ENCODE peak calls at places on chromosomes 7 and 10, in four cellular contexts. One of them, this sample, is unnamed.

GRCh38 chr7:35015346-35015859 is 21.9 kb downstream of the DPY19L1 start:
- DNase-seq in HepG2: no peak
- DNase-seq in heart right ventricle: no peak
- DNase-seq in ovary: no peak
- DNase-seq in this sample: no peak

GRCh38 chr10:43214071-43214955 is 52.6 kb downstream of the RASGEF1A start:
- DNase-seq in ovary: no peak
- DNase-seq in HepG2: no peak
- DNase-seq in heart right ventricle: no peak
- DNase-seq in this sample: peak; percentile 23

GRCh38 chr7:115721293-115721920 is 309.2 kb downstream of the TFEC start:
- DNase-seq in heart right ventricle: no peak
- DNase-seq in HepG2: no peak
- DNase-seq in ovary: no peak
- DNase-seq in this sample: no peak

GRCh38 chr10:75976681-75977080 is 545.3 kb downstream of the LRMDA start:
- DNase-seq in HepG2: no peak
- DNase-seq in heart right ventricle: no peak
- DNase-seq in ovary: no peak
- DNase-seq in this sample: no peak

GRCh38 chr10:118763202-118763988 is 8.6 kb upstream of the CACUL1 start:
- DNase-seq in HepG2: no peak
- DNase-seq in ovary: no peak
- DNase-seq in heart right ventricle: no peak
- DNase-seq in this sample: no peak

GRCh38 chr7:76037310-76037709 is 10.5 kb downstream of the STYXL1 start:
- DNase-seq in HepG2: no peak
- DNase-seq in heart right ventricle: no peak
- DNase-seq in ovary: no peak
- DNase-seq in this sample: peak; percentile 43

GRCh38 chr7:1986366-1987083 is 246.2 kb downstream of the MAD1L1 start:
- DNase-seq in ovary: no peak
- DNase-seq in heart right ventricle: peak; percentile 8
- DNase-seq in HepG2: no peak
- DNase-seq in this sample: no peak

GRCh38 chr10:71493741-71494140 is 97.0 kb downstream of the CDH23 start:
- DNase-seq in ovary: no peak
- DNase-seq in HepG2: no peak
- DNase-seq in heart right ventricle: no peak
- DNase-seq in this sample: no peak

GRCh38 chr7:32092346-32092745 is 22.1 kb upstream of the PDE1C start:
- DNase-seq in heart right ventricle: no peak
- DNase-seq in HepG2: no peak
- DNase-seq in ovary: no peak
- DNase-seq in this sample: peak; percentile 58

GRCh38 chr7:92910976-92911375 is 74.6 kb upstream of the CDK6 start:
- DNase-seq in heart right ventricle: no peak
- DNase-seq in HepG2: no peak
- DNase-seq in ovary: no peak
- DNase-seq in this sample: no peak

GRCh38 chr10:11757452-11757819 is 15.3 kb downstream of the ECHDC3 start:
- DNase-seq in ovary: peak; percentile 72
- DNase-seq in heart right ventricle: peak; percentile 25
- DNase-seq in HepG2: peak; percentile 93
- DNase-seq in this sample: peak; percentile 91

GRCh38 chr10:5692476-5693358 is 8.1 kb downstream of the TASOR2 start:
- DNase-seq in heart right ventricle: peak; percentile 40
- DNase-seq in ovary: peak; percentile 78
- DNase-seq in HepG2: peak; percentile 82
- DNase-seq in this sample: peak; percentile 87

GRCh38 chr7:5296627-5297226 is 14.0 kb downstream of the SLC29A4 start:
- DNase-seq in HepG2: no peak
- DNase-seq in heart right ventricle: no peak
- DNase-seq in ovary: no peak
- DNase-seq in this sample: peak; percentile 67

GRCh38 chr10:18879284-18879683 is 169.3 kb upstream of the MALRD1 start:
- DNase-seq in ovary: no peak
- DNase-seq in heart right ventricle: no peak
- DNase-seq in HepG2: peak; percentile 2
- DNase-seq in this sample: no peak

GRCh38 chr7:96648784-96649183 is 60.9 kb downstream of the SEM1 start:
- DNase-seq in ovary: no peak
- DNase-seq in heart right ventricle: no peak
- DNase-seq in HepG2: no peak
- DNase-seq in this sample: no peak

GRCh38 chr7:98394377-98394836 is 6.5 kb downstream of the BAIAP2L1 start:
- DNase-seq in ovary: no peak
- DNase-seq in heart right ventricle: no peak
- DNase-seq in HepG2: no peak
- DNase-seq in this sample: no peak

DNA sequence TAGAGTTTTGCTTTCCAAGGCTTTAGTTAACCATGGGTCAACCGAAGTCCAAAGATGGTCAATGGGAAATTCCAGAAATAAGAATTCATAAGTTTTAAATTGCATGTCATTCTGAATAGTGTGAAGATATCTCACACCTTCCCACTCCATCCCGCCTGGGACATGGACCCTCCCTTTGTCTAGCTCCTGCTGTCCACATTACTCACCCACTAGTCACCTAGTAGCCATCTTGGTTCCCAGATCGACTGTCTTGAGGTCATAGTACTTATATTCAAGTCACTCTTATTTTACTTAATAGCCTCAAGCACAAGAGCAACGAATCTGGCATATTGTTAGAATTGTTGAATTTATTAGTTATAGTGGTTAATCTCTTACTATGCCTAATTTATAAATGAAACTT is 366.6 kb downstream of the PRPF18 start:
- DNase-seq in ovary: no peak
- DNase-seq in heart right ventricle: no peak
- DNase-seq in HepG2: no peak
- DNase-seq in this sample: no peak
- H3K27ac ChIP-seq in ovary: no peak overlapping the region
- H3K27ac ChIP-seq in heart right ventricle: no peak overlapping the region
- H3K27ac ChIP-seq in HepG2: no peak overlapping the region
- H3K27ac ChIP-seq in this sample: no peak overlapping the region

GRCh38 chr7:116876664-116877442 is 14.5 kb downstream of the CAPZA2 start:
- DNase-seq in HepG2: no peak
- DNase-seq in heart right ventricle: peak; percentile 61
- DNase-seq in ovary: peak; percentile 69
- DNase-seq in this sample: peak; percentile 79
- H3K4me1 ChIP-seq in HepG2: peaks cover 29% of the 10 kb centered on the region
- H3K4me1 ChIP-seq in heart right ventricle: peaks cover 81% of the 10 kb centered on the region
- H3K4me1 ChIP-seq in ovary: peaks cover 8% of the 10 kb centered on the region
- H3K4me1 ChIP-seq in this sample: peaks cover 60% of the 10 kb centered on the region

DNA sequence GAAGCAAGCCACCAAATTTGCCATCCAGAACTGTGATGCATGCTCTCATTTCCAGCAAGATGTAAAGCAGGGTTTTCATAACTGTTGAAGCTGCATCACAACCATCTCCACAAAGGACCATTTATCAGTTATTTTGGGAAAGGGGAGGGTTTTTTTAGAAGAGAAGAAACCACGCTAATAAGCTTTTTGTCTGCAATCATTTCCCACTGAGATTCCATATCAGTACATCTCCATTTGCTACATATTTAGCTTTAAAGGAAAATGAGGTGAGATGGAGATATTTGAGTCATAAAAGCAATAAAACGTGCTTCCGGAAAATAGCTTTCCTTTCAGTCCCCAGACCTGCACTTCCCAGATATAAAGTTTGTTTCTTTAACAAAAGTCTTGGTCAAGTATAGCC is 258.2 kb downstream of the FRMD4A start:
- DNase-seq in HepG2: no peak
- DNase-seq in ovary: no peak
- DNase-seq in heart right ventricle: no peak
- DNase-seq in this sample: no peak
- TF ChIP-seq CTCF in HepG2: no peak
- TF ChIP-seq CTCF in ovary: no peak
- TF ChIP-seq CTCF in heart right ventricle: no peak
- TF ChIP-seq CTCF in this sample: no peak

GRCh38 chr10:77635402-77636227 is 2.0 kb downstream of the KCNMA1 start:
- DNase-seq in heart right ventricle: no peak
- DNase-seq in HepG2: no peak
- DNase-seq in ovary: no peak
- DNase-seq in this sample: no peak
- H3K27ac ChIP-seq in heart right ventricle: no peak overlapping the region
- H3K27ac ChIP-seq in HepG2: no peak overlapping the region
- H3K27ac ChIP-seq in ovary: no peak overlapping the region
- H3K27ac ChIP-seq in this sample: no peak overlapping the region

GRCh38 chr10:113059001-113059780 is 109.1 kb downstream of the TCF7L2 start:
- DNase-seq in HepG2: peak; percentile 76
- DNase-seq in ovary: peak; percentile 66
- DNase-seq in heart right ventricle: no peak
- DNase-seq in this sample: no peak

GRCh38 chr10:113061054-113061430 is 111.0 kb downstream of the TCF7L2 start:
- DNase-seq in HepG2: no peak
- DNase-seq in heart right ventricle: peak; percentile 42
- DNase-seq in ovary: peak; percentile 50
- DNase-seq in this sample: no peak

GRCh38 chr10:113064039-113064438 is 114.0 kb downstream of the TCF7L2 start:
- DNase-seq in heart right ventricle: no peak
- DNase-seq in ovary: no peak
- DNase-seq in HepG2: no peak
- DNase-seq in this sample: no peak

GRCh38 chr10:113060221-113061053 is 110.4 kb downstream of the TCF7L2 start:
- DNase-seq in ovary: no peak
- DNase-seq in heart right ventricle: peak; percentile 64
- DNase-seq in HepG2: peak; percentile 71
- DNase-seq in this sample: no peak

DNA sequence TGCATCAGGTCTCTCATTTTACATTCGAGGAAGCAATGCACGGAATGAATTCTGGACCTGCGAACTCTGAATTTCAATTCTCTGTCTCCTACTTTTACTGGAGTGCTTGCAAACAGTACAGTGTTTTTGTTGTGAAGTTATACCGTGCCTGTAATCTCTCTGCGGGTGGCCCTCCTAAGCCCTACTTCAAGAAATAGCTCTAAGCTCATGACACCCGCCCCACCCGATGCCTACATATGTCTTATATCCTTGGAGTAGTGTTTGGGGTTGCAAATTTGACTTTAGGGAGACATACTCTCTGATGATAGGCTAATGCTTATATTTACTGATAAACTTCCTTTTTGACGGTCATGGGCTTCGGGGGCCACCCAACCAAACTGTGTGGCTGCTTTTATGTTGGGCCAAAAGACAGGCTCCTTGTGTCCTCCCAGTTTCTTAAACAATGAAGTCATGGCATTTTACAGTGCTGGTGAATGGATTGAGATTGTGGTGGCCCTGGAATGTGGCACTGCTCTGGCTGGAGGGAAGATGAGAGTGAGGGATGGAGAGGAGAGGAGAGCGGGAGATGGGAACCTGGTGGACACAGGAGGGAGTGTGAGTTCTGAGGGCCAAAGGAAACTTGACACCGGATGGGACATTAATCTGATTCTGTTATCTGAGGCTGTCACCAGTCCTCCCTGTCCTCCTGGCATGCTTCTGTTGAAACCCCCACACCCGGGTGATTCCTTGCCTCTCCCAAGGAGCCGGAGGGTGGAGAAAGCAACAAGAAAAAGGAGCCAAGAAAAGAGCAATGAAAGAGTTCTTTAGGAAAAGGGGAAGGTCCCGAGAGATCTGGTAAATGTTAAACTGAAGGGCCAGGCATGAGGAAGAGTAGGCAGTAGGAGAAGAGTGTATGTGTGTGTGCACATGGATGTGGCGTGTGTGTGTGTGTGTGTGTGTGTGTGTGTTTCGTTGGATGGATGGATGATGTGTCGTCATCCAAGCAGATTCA is 113.2 kb downstream of the TCF7L2 start:
- DNase-seq in heart right ventricle: no peak
- DNase-seq in ovary: no peak
- DNase-seq in HepG2: no peak
- DNase-seq in this sample: peak; percentile 28
- H3K4me1 ChIP-seq in heart right ventricle: peaks cover 55% of the 10 kb centered on the region
- H3K4me1 ChIP-seq in ovary: peaks cover 48% of the 10 kb centered on the region
- H3K4me1 ChIP-seq in HepG2: peaks cover 91% of the 10 kb centered on the region
- H3K4me1 ChIP-seq in this sample: peaks cover 69% of the 10 kb centered on the region

This sample was measured in cardiac muscle cell.